ENCODE peak calls at places on chromosomes 5 and 9, in five cellular contexts. One of them, this sample, is unnamed.

GRCh38 chr9:93906182-93906880 is 48.8 kb downstream of the BARX1 start:
- DNase-seq in neuronal stem cell: no peak
- DNase-seq in neural progenitor cell: no peak
- DNase-seq in tibial nerve: no peak
- DNase-seq in adrenal gland: no peak
- DNase-seq in this sample: no peak

GRCh38 chr5:83827111-83827541 is 106.5 kb upstream of the HAPLN1 start:
- DNase-seq in neural progenitor cell: no peak
- DNase-seq in neuronal stem cell: no peak
- DNase-seq in tibial nerve: no peak
- DNase-seq in adrenal gland: no peak
- DNase-seq in this sample: no peak

GRCh38 chr5:82640901-82641300 is 362.7 kb upstream of the RPS23 start:
- DNase-seq in neuronal stem cell: no peak
- DNase-seq in tibial nerve: no peak
- DNase-seq in neural progenitor cell: no peak
- DNase-seq in adrenal gland: no peak
- DNase-seq in this sample: no peak

GRCh38 chr5:173825215-173825865 is 62.8 kb upstream of the CPEB4 start:
- DNase-seq in tibial nerve: no peak
- DNase-seq in neural progenitor cell: no peak
- DNase-seq in neuronal stem cell: no peak
- DNase-seq in adrenal gland: no peak
- DNase-seq in this sample: no peak

GRCh38 chr5:109748545-109748944 is 58.8 kb downstream of the MAN2A1 start:
- DNase-seq in neuronal stem cell: no peak
- DNase-seq in adrenal gland: no peak
- DNase-seq in tibial nerve: no peak
- DNase-seq in neural progenitor cell: no peak
- DNase-seq in this sample: no peak

GRCh38 chr9:69622664-69623063 is 49.5 kb downstream of the APBA1 start:
- DNase-seq in neural progenitor cell: no peak
- DNase-seq in tibial nerve: no peak
- DNase-seq in neuronal stem cell: no peak
- DNase-seq in adrenal gland: no peak
- DNase-seq in this sample: no peak

GRCh38 chr5:14105717-14106435 is 37.3 kb upstream of the TRIO start:
- DNase-seq in adrenal gland: peak
- DNase-seq in tibial nerve: no peak
- DNase-seq in neural progenitor cell: no peak
- DNase-seq in neuronal stem cell: no peak
- DNase-seq in this sample: no peak

GRCh38 chr5:126938461-126938860 is 91.9 kb downstream of the MARCHF3 start:
- DNase-seq in neural progenitor cell: no peak
- DNase-seq in adrenal gland: no peak
- DNase-seq in neuronal stem cell: no peak
- DNase-seq in tibial nerve: no peak
- DNase-seq in this sample: no peak

GRCh38 chr9:87674565-87675299 is 51.2 kb upstream of the CTSL start:
- DNase-seq in neuronal stem cell: no peak
- DNase-seq in adrenal gland: no peak
- DNase-seq in tibial nerve: no peak
- DNase-seq in neural progenitor cell: no peak
- DNase-seq in this sample: no peak

GRCh38 chr9:136339173-136339957 is 12.0 kb downstream of the GPSM1 start:
- DNase-seq in neural progenitor cell: peak
- DNase-seq in tibial nerve: peak
- DNase-seq in neuronal stem cell: peak
- DNase-seq in adrenal gland: peak
- DNase-seq in this sample: peak

GRCh38 chr5:134568761-134569725 is 43.6 kb downstream of the JADE2 start:
- DNase-seq in tibial nerve: peak
- DNase-seq in adrenal gland: peak
- DNase-seq in neural progenitor cell: peak
- DNase-seq in neuronal stem cell: no peak
- DNase-seq in this sample: peak

GRCh38 chr5:29252390-29252789 is 1941.1 kb upstream of the CDH6 start:
- DNase-seq in neural progenitor cell: peak
- DNase-seq in neuronal stem cell: no peak
- DNase-seq in adrenal gland: no peak
- DNase-seq in tibial nerve: no peak
- DNase-seq in this sample: no peak

GRCh38 chr5:173187054-173187743 is 42.9 kb downstream of the BNIP1 start:
- DNase-seq in adrenal gland: no peak
- DNase-seq in tibial nerve: no peak
- DNase-seq in neural progenitor cell: peak
- DNase-seq in neuronal stem cell: no peak
- DNase-seq in this sample: no peak

GRCh38 chr9:135335691-135336181 is 143.8 kb upstream of the PPP1R26 start:
- DNase-seq in neuronal stem cell: no peak
- DNase-seq in adrenal gland: no peak
- DNase-seq in neural progenitor cell: no peak
- DNase-seq in tibial nerve: no peak
- DNase-seq in this sample: no peak

GRCh38 chr9:94929373-94929764 is 202.9 kb downstream of the AOPEP start:
- DNase-seq in tibial nerve: no peak
- DNase-seq in neuronal stem cell: no peak
- DNase-seq in neural progenitor cell: no peak
- DNase-seq in adrenal gland: no peak
- DNase-seq in this sample: no peak

GRCh38 chr5:94432499-94432898 is 185.9 kb downstream of the KIAA0825 start:
- DNase-seq in neural progenitor cell: no peak
- DNase-seq in neuronal stem cell: no peak
- DNase-seq in tibial nerve: no peak
- DNase-seq in adrenal gland: no peak
- DNase-seq in this sample: no peak

GRCh38 chr5:61020415-61020814 is 75.4 kb downstream of the NDUFAF2 start:
- DNase-seq in neuronal stem cell: no peak
- DNase-seq in tibial nerve: no peak
- DNase-seq in adrenal gland: no peak
- DNase-seq in neural progenitor cell: no peak
- DNase-seq in this sample: no peak

GRCh38 chr9:129071526-129072131 is 9.3 kb upstream of the DOLPP1 start:
- DNase-seq in neural progenitor cell: peak
- DNase-seq in adrenal gland: no peak
- DNase-seq in neuronal stem cell: no peak
- DNase-seq in tibial nerve: no peak
- DNase-seq in this sample: no peak

DNA sequence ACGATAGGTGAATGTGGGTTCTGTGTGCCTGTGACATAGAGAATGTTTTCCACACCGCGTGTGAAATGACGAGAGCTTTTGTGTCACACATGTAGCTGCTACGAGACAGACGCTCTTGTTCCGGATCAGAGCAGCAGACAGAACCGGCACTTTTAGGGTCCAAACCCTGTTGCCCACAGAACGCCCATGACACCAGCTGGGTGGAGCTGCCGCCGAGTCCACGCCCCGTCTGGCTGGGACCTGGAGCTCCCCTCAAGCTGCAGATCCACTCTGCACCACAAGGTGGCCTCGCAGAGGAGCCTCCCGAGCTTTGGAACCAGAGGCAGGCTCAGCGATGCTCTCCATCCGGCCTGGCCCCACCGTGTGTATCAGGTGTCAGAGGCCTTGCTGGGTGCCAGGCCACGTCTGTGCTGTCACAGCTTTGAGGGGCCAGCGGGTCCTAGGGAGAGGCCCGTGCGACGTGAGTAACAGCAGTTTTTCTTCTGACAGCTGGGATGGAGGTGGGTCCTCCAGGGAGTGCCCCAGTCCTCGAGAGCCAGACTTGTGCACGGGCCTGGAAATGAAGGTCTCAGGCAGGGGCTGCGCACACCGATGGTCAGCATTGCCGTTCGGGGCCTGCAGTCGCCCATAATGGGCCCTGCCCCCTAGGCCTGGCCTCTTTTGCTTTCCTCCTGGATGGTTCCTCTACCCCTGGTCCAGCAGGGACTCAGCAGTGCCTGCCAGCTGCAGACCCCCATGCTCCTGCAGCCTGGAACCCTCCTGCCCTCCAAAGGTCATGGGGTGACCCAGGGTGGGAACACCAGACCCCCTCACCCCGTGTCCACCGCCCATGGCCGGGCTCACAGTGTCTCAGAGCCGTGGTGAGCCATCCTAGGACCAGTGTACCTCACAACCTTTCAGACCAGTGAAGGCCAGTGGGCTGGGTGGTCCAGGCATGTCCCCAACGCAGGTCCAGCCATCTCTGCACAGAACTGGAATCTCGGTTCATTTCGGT is 2.5 kb upstream of the LRRC14B start:
- DNase-seq in tibial nerve: peak
- DNase-seq in neuronal stem cell: peak
- DNase-seq in adrenal gland: peak
- DNase-seq in neural progenitor cell: peak
- DNase-seq in this sample: peak
- H3K4me3 ChIP-seq in tibial nerve: no peak
- H3K4me3 ChIP-seq in neuronal stem cell: no peak
- H3K4me3 ChIP-seq in adrenal gland: no peak
- H3K4me3 ChIP-seq in neural progenitor cell: no peak
- H3K4me3 ChIP-seq in this sample: no peak

DNA sequence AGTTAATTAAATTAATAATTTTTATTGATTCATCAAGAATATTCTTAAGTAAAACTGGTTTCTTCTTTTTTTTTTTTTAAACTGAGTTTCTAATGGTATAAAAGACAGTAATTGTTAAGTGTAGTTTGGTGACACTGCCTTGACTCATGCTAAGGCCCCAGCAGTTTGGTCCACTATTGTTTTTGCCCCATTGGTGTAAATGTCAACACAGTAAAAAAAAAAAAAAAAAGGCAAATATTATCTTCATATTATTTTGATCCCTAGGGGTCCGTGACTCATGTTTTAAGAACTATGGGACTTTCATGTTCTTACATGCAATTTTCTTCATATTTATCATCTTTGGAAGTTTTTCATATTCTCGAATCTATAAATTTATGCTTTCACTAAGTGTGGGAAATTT is 29.2 kb upstream of the JAK2 start:
- DNase-seq in tibial nerve: no peak
- DNase-seq in adrenal gland: no peak
- DNase-seq in neural progenitor cell: no peak
- DNase-seq in neuronal stem cell: no peak
- DNase-seq in this sample: no peak
- H3K27ac ChIP-seq in tibial nerve: no peak
- H3K27ac ChIP-seq in adrenal gland: no peak
- H3K27ac ChIP-seq in neural progenitor cell: no peak
- H3K27ac ChIP-seq in neuronal stem cell: no peak
- H3K27ac ChIP-seq in this sample: no peak

GRCh38 chr5:5146530-5147160 is 6.5 kb downstream of the ADAMTS16 start:
- DNase-seq in tibial nerve: no peak
- DNase-seq in neural progenitor cell: no peak
- DNase-seq in adrenal gland: no peak
- DNase-seq in neuronal stem cell: no peak
- DNase-seq in this sample: no peak

GRCh38 chr5:5149154-5149553 is 9.0 kb downstream of the ADAMTS16 start:
- DNase-seq in tibial nerve: no peak
- DNase-seq in neural progenitor cell: no peak
- DNase-seq in neuronal stem cell: no peak
- DNase-seq in adrenal gland: no peak
- DNase-seq in this sample: no peak

GRCh38 chr5:5141625-5142527 is 1.7 kb downstream of the ADAMTS16 start:
- DNase-seq in adrenal gland: peak
- DNase-seq in neuronal stem cell: peak
- DNase-seq in tibial nerve: no peak
- DNase-seq in neural progenitor cell: peak
- DNase-seq in this sample: peak

GRCh38 chr5:5144441-5144840 is 4.3 kb downstream of the ADAMTS16 start:
- DNase-seq in adrenal gland: no peak
- DNase-seq in tibial nerve: no peak
- DNase-seq in neural progenitor cell: no peak
- DNase-seq in neuronal stem cell: no peak
- DNase-seq in this sample: no peak

DNA sequence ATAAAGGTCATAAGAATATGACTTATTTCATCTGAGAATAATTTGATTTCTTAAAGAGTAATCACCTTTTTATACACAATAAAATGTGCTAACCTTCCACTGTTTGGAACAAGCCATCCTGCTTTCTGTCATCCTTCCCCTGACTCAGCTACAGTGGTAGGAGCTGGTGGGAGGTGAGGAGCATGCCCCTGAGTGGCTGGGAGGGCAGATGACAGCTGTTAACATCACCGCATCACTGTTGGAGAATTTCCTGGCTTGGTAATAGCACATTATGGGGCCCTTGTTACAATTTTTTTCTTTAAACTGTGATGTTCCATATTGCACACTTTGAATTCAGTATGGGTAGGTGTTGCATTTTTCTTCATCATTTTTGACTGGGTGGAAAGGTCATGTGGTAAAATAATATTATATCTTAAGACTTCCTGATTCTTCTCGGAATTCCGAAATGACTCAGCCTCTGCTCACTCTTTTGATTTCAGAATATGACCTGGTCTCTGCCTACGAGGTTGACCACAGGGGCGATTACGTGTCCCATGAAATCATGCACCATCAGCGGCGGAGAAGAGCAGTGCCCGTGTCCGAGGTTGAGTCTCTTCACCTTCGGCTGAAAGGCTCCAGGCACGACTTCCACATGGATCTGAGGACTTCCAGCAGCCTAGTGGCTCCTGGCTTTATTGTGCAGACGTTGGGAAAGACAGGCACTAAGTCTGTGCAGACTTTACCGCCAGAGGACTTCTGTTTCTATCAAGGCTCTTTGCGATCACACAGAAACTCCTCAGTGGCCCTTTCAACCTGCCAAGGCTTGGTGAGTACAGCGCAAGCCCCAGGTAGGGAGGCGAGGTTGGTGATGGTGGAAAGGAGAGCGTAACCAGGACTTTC is 5.8 kb downstream of the ADAMTS16 start:
- DNase-seq in neuronal stem cell: no peak
- DNase-seq in tibial nerve: no peak
- DNase-seq in neural progenitor cell: no peak
- DNase-seq in adrenal gland: no peak
- DNase-seq in this sample: no peak
- H3K4me3 ChIP-seq in neuronal stem cell: no peak
- H3K4me3 ChIP-seq in tibial nerve: no peak
- H3K4me3 ChIP-seq in neural progenitor cell: no peak
- H3K4me3 ChIP-seq in adrenal gland: no peak
- H3K4me3 ChIP-seq in this sample: no peak

DNA sequence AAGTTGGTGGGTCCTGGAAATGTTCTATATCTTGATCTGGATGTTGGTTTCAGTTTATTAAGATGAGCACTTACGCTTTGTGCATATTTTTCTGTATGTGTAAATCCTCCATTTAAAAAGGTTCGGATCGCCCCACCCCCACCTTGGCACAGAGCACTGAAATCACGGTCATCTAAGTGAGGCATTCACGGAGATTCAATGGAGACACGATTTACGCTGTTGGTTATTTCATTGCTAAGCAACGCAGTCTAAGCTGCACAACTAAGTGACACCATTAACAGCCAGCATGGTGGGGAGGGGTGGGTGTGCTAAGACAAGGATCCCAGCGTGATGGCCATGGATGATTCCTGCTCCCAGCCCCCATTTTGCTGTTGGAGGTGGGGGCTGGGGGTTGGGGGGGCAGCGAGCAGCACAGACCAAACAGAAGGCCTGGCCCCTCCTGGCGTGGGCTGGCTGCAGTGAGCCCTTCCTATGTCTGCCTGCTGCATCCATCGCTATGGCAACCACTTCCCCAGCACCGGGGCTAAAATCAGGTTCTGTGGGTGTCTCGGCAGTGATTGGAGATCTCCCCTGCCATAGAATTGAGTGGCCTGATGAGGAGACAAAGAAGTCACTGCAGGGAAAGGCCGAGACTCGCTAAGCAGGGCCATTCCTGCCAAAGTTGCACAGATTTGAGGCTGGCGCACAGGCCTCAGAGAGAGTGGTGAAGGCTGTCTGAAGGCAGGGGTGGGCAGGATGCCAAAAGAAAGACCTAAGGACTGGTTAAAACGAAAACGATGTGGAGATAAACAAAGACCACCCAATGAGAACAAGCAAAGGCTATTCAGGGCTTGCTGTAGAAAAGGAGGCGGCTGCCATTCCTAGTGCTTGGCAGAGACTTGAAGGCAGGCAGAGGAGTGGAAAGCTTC is 14.2 kb upstream of the MARCHF6 start:
- DNase-seq in neuronal stem cell: peak
- DNase-seq in adrenal gland: no peak
- DNase-seq in neural progenitor cell: peak
- DNase-seq in tibial nerve: no peak
- DNase-seq in this sample: no peak
- H3K27ac ChIP-seq in neuronal stem cell: peak
- H3K27ac ChIP-seq in adrenal gland: no peak
- H3K27ac ChIP-seq in neural progenitor cell: no peak
- H3K27ac ChIP-seq in tibial nerve: no peak
- H3K27ac ChIP-seq in this sample: no peak